ENCODE peak calls at places on chromosomes 6 and 20, in six cellular contexts. R, K, O, E, I and A are unnamed samples.

GRCh38 chr20:36777152-36777551 is 3.6 kb upstream of the DSN1 start:
- DNase-seq in R (no peak), K (no peak), I (no peak), O (no peak), E (no peak), A (no peak)

GRCh38 chr6:45843848-45844521 is 171.7 kb downstream of the CLIC5 start:
- DNase-seq in O (no peak), R (no peak), E (no peak), I (no peak), K (no peak), A (no peak)

GRCh38 chr6:31531162-31531561 is 2.4 kb downstream of the MCCD1 start:
- DNase-seq in I (no peak), K (no peak), O (no peak), R (no peak), E (no peak), A (peak)

GRCh38 chr6:72218125-72218524 is 331.8 kb downstream of the RIMS1 start:
- DNase-seq in K (peak), I (no peak), E (no peak), R (peak), O (peak), A (no peak)

GRCh38 chr6:64224819-64225218 is 589.2 kb downstream of the PHF3 start:
- DNase-seq in O (no peak), I (peak), K (no peak), E (no peak), R (no peak), A (no peak)

GRCh38 chr6:122845916-122846632 is 57.0 kb downstream of the SMPDL3A start:
- DNase-seq in K (peak), I (no peak), E (no peak), R (peak), O (no peak), A (peak)

GRCh38 chr20:58630063-58630462 is 21.0 kb upstream of the STX16 start:
- DNase-seq in O (no peak), E (no peak), I (no peak), K (no peak), R (peak), A (peak)

GRCh38 chr20:53582574-53583351 is 10.9 kb downstream of the ZNF217 start:
- DNase-seq in E (peak), K (peak), R (peak), I (no peak), O (peak), A (peak)

GRCh38 chr6:75770844-75771243 is 21.8 kb downstream of the MYO6 start:
- DNase-seq in I (no peak), R (no peak), K (no peak), E (no peak), O (no peak), A (no peak)

GRCh38 chr6:21082091-21082490 is 511.5 kb upstream of the SOX4 start:
- DNase-seq in O (no peak), I (no peak), K (no peak), R (no peak), E (no peak), A (no peak)

GRCh38 chr20:41563087-41563486 is 55.1 kb downstream of the CHD6 start:
- DNase-seq in R (no peak), K (no peak), O (no peak), I (no peak), E (no peak), A (no peak)

GRCh38 chr6:30073489-30074240 is 1.9 kb downstream of the RNF39 start:
- DNase-seq in O (no peak), E (no peak), K (no peak), R (no peak), I (no peak), A (no peak)

GRCh38 chr6:23518294-23518693 is 607.7 kb upstream of the NRSN1 start:
- DNase-seq in R (no peak), I (no peak), K (no peak), E (no peak), O (no peak), A (no peak)

GRCh38 chr6:134539865-134540323 is 222.0 kb upstream of the SGK1 start:
- DNase-seq in E (no peak), K (no peak), I (no peak), O (no peak), R (no peak), A (no peak)

GRCh38 chr20:11050350-11050749 is 376.6 kb upstream of the JAG1 start:
- DNase-seq in I (no peak), O (no peak), R (no peak), K (no peak), E (no peak), A (no peak)

GRCh38 chr6:144667517-144667916 is 382.4 kb downstream of the UTRN start:
- DNase-seq in K (no peak), R (no peak), E (no peak), O (no peak), I (no peak), A (no peak)

GRCh38 chr20:50919567-50919966 is 11.7 kb downstream of the ADNP start:
- DNase-seq in O (no peak), R (peak), I (no peak), K (peak), E (no peak), A (no peak)

GRCh38 chr6:27280064-27280539 is 32.0 kb downstream of the POM121L2 start:
- DNase-seq in I (no peak), K (peak), E (no peak), R (peak), O (peak), A (peak)

GRCh38 chr6:85078071-85078470 is 313.7 kb upstream of the TBX18 start:
- DNase-seq in E (no peak), O (no peak), R (peak), I (no peak), K (peak), A (peak)

GRCh38 chr20:62644044-62644795 is 1.9 kb downstream of the SLCO4A1 start:
- DNase-seq in I (no peak), E (no peak), R (no peak), K (no peak), O (no peak), A (no peak)

GRCh38 chr6:17714879-17715860 is 8.4 kb upstream of the NUP153 start:
- DNase-seq in O (no peak), I (no peak), R (peak), E (peak), K (peak), A (peak)

GRCh38 chr20:14337400-14338171 is at the start of gene FLRT3:
- DNase-seq in R (peak), I (peak), E (peak), O (peak), K (peak), A (peak)

GRCh38 chr20:45061244-45061643 is 39.7 kb downstream of the KCNS1 start:
- DNase-seq in K (peak), E (no peak), R (peak), I (no peak), O (no peak), A (peak)

GRCh38 chr6:117547688-117548621 is 54.4 kb downstream of the GOPC start:
- DNase-seq in K (peak), O (no peak), E (peak), R (peak), I (peak), A (peak)

GRCh38 chr6:331622-332521 is 39.6 kb downstream of the DUSP22 start:
- DNase-seq in K (peak), E (no peak), R (no peak), O (no peak), I (no peak), A (no peak)

GRCh38 chr6:45514454-45514853 is 136.7 kb upstream of the SUPT3H start:
- DNase-seq in R (peak), K (peak), O (no peak), I (no peak), E (no peak), A (no peak)

GRCh38 chr20:39880890-39881289 is 808.1 kb downstream of the MAFB start:
- DNase-seq in O (no peak), R (no peak), K (no peak), E (no peak), I (no peak), A (no peak)

GRCh38 chr20:23362392-23363256 is 642 bp downstream of the GZF1 start:
- DNase-seq in I (no peak), K (peak), O (peak), R (peak), E (peak), A (peak)

GRCh38 chr6:18835976-18836375 is 448.8 kb downstream of the RNF144B start:
- DNase-seq in K (no peak), E (no peak), I (no peak), O (no peak), R (no peak), A (no peak)

GRCh38 chr6:105994522-105995402 is 91.4 kb upstream of the PRDM1 start:
- DNase-seq in I (peak), R (peak), K (peak), E (peak), O (peak), A (peak)

GRCh38 chr6:138959521-138959920 is 28.5 kb downstream of the REPS1 start:
- DNase-seq in O (no peak), E (no peak), R (no peak), I (no peak), K (no peak), A (no peak)

GRCh38 chr6:11251553-11252358 is 19.3 kb upstream of the NEDD9 start:
- DNase-seq in R (peak), E (no peak), O (no peak), I (peak), K (peak), A (no peak)

GRCh38 chr6:144264270-144265060 is 20.7 kb upstream of the UTRN start:
- DNase-seq in I (no peak), R (peak), O (peak), K (peak), E (no peak), A (peak)

GRCh38 chr6:86856937-86857563 is 80.3 kb upstream of the HTR1E start:
- DNase-seq in I (no peak), K (peak), E (peak), O (peak), R (peak), A (peak)

GRCh38 chr6:133571681-133572080 is 317.2 kb upstream of the TCF21 start:
- DNase-seq in O (no peak), K (no peak), E (no peak), R (no peak), I (no peak), A (no peak)

GRCh38 chr6:126100386-126100785 is 114.0 kb downstream of the TRMT11 start:
- DNase-seq in O (no peak), E (no peak), R (no peak), K (no peak), I (no peak), A (no peak)

DNA sequence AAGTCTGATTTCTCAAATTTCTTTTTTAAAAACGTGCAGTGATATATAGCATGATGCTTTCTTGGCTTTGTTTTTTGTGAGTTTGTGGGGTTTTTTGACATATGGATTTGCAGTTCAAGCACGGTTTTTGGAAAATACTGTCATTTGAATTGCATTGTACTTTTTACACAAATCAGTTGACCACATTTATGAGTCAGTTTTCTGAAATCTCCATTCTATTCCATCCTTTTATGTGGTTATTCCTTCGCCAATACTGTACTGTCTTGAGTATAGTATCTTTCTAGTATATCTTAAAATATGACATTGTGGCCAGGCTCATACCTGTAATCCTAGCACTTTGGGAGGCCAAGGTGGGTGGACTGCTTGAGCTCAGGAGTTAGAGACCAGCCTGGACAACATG is 890.0 kb upstream of the CITED2 start:
- DNase-seq in O (no peak), E (no peak), K (peak), I (no peak), R (no peak), A (peak)
- H3K4me3 ChIP-seq in O (no peak), E (no peak), K (no peak), I (no peak), R (no peak), A (no peak)

GRCh38 chr20:47724910-47725247 is 60.4 kb downstream of the SULF2 start:
- DNase-seq in R (no peak), K (no peak), I (no peak), E (no peak), O (no peak), A (no peak)

GRCh38 chr20:47725248-47725973 is 59.9 kb downstream of the SULF2 start:
- DNase-seq in R (peak), I (peak), K (peak), E (peak), O (peak), A (peak)

GRCh38 chr20:47727909-47728361 is 57.3 kb downstream of the SULF2 start:
- DNase-seq in I (no peak), O (no peak), E (no peak), R (no peak), K (no peak), A (no peak)

GRCh38 chr20:47726632-47727031 is 58.6 kb downstream of the SULF2 start:
- DNase-seq in E (no peak), O (no peak), I (no peak), K (no peak), R (no peak), A (no peak)

DNA sequence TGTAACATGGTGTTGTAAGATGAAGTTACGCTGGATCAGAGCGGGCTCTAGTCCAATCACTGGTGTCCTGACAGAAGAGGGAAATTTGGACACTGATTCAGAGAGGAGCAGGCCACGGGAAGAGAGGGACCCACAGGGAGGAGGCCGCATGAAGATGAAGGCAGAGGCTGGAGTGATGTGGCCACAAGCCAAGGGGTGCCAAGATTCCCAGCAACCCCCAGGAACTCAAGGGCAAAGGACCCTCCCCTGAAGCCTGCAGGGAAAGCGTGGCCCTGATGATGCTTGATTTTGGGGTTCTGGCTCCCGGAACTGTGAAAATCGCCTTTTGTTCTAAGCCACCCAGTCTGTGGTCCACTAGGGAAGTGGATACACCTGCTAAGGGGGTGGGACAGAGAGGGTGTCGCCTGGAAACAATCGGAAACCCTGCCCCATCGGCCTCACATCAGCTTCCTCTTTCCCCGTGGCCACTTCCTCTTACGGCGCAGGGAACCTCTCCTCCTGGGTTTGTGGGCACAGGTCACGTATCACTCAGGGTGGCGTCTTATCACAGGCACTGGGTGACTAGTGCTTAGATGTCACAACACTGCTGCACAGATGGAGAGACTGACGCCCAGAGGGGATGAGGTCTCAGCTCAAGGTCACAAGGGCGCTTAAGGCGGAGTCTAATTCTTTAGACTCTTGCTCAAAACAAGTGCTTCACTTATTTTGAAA is 58.0 kb downstream of the SULF2 start:
- DNase-seq in R (no peak), I (peak), K (no peak), E (peak), O (no peak), A (no peak)
- H3K4me3 ChIP-seq in R (no peak), I (peak), K (no peak), E (peak), O (no peak), A (no peak)

GRCh38 chr6:109118337-109118736 is 23.0 kb downstream of the CEP57L1 start:
- DNase-seq in E (no peak), O (no peak), I (no peak), R (no peak), K (no peak), A (no peak)

GRCh38 chr6:109117346-109118035 is 22.2 kb downstream of the CEP57L1 start:
- DNase-seq in K (no peak), O (no peak), E (no peak), I (no peak), R (no peak), A (no peak)

GRCh38 chr6:109124219-109124618 is 28.9 kb downstream of the CEP57L1 start:
- DNase-seq in E (no peak), R (no peak), O (no peak), K (no peak), I (no peak), A (no peak)

GRCh38 chr6:109118955-109119354 is 23.6 kb downstream of the CEP57L1 start:
- DNase-seq in E (no peak), K (no peak), I (no peak), O (no peak), R (no peak), A (no peak)

GRCh38 chr6:109121411-109121810 is 26.1 kb downstream of the CEP57L1 start:
- DNase-seq in E (no peak), K (no peak), I (no peak), R (no peak), O (no peak), A (peak)
- H3K4me3 ChIP-seq in E (no peak), K (no peak), I (no peak), R (no peak), O (no peak), A (no peak)

GRCh38 chr6:148969271-148969666 is 222.4 kb downstream of the UST start:
- DNase-seq in O (no peak), I (no peak), E (no peak), K (no peak), R (no peak), A (no peak)
- H3K4me3 ChIP-seq in O (no peak), I (no peak), E (no peak), K (no peak), R (no peak), A (no peak)

GRCh38 chr6:111215134-111215533 is 127.8 kb downstream of the SLC16A10 start:
- DNase-seq in E (no peak), O (no peak), R (no peak), I (no peak), K (no peak), A (no peak)

GRCh38 chr6:111221804-111222203 is 134.5 kb downstream of the SLC16A10 start:
- DNase-seq in E (no peak), I (no peak), R (no peak), O (peak), K (no peak), A (no peak)

GRCh38 chr6:111222341-111222740 is 135.0 kb downstream of the SLC16A10 start:
- DNase-seq in R (no peak), O (no peak), E (no peak), K (no peak), I (no peak), A (no peak)

GRCh38 chr6:111219785-111220184 is 132.5 kb downstream of the SLC16A10 start:
- DNase-seq in K (no peak), R (no peak), O (no peak), E (no peak), I (no peak), A (no peak)

GRCh38 chr6:111220383-111221031 is 133.2 kb downstream of the SLC16A10 start:
- DNase-seq in I (no peak), K (no peak), E (no peak), R (no peak), O (no peak), A (no peak)
- H3K4me3 ChIP-seq in I (no peak), K (no peak), E (no peak), R (no peak), O (no peak), A (no peak)

GRCh38 chr6:40585661-40586269 is 1.4 kb downstream of the LRFN2 start:
- DNase-seq in O (peak), I (no peak), K (no peak), R (no peak), E (no peak), A (no peak)

GRCh38 chr6:40588070-40588384 is 863 bp upstream of the LRFN2 start:
- DNase-seq in R (no peak), O (no peak), K (no peak), E (no peak), I (no peak), A (no peak)

GRCh38 chr6:40586369-40586768 is 795 bp downstream of the LRFN2 start:
- DNase-seq in K (no peak), R (no peak), O (no peak), I (no peak), E (no peak), A (no peak)

GRCh38 chr6:40587240-40588069 is at the start of gene LRFN2:
- DNase-seq in O (peak), E (peak), K (peak), R (peak), I (peak), A (peak)

GRCh38 chr6:40586800-40587201 is 363 bp downstream of the LRFN2 start:
- DNase-seq in K (no peak), O (peak), E (no peak), I (no peak), R (no peak), A (no peak)
- H3K4me3 ChIP-seq in K (no peak), O (peak), E (no peak), I (peak), R (no peak), A (no peak)